ENCODE peak calls at places on chromosomes 3 and 15, in four cellular contexts. C is Peyer's patch; Q is CD4-positive, CD25-positive, alpha-beta regulatory T cell; G is WERI-Rb-1. K is an unnamed sample.

GRCh38 chr3:171005648-171006047 is 20.9 kb downstream of the SLC2A2 start:
- DNase-seq in C (no peak), Q (no peak), G (no peak), K (no peak)

GRCh38 chr3:16338999-16339398 is 74.0 kb downstream of the OXNAD1 start:
- DNase-seq in C (no peak), Q (peak; percentile 27), G (peak; percentile 30), K (peak; percentile 26)

GRCh38 chr3:56591256-56591655 is 34.3 kb downstream of the CCDC66 start:
- DNase-seq in C (no peak), Q (no peak), G (no peak), K (no peak)

GRCh38 chr15:90002428-90002844 is 1.3 kb downstream of the ZNF710 start:
- DNase-seq in C (peak; percentile 74), Q (peak; percentile 17), G (peak; percentile 43), K (peak; percentile 53)

GRCh38 chr3:52091566-52092290 is 35.4 kb upstream of the DUSP7 start:
- DNase-seq in C (no peak), Q (no peak), G (no peak), K (no peak)

GRCh38 chr3:146387566-146387965 is 81.8 kb downstream of the PLSCR2 start:
- DNase-seq in C (no peak), Q (no peak), G (no peak), K (no peak)

GRCh38 chr3:48938689-48939088 is 20.0 kb downstream of the ARIH2 start:
- DNase-seq in C (no peak), Q (no peak), G (no peak), K (no peak)

GRCh38 chr3:55165704-55166103 is 237.8 kb upstream of the LRTM1 start:
- DNase-seq in C (no peak), Q (no peak), G (no peak), K (no peak)

GRCh38 chr15:63348392-63348791 is 33.3 kb downstream of the CA12 start:
- DNase-seq in C (no peak), Q (no peak), G (no peak), K (peak; percentile 80)

GRCh38 chr3:125644036-125645025 is 49.0 kb upstream of the OSBPL11 start:
- DNase-seq in C (peak; percentile 52), Q (no peak), G (no peak), K (peak; percentile 17)

GRCh38 chr3:72259755-72260589 is 475.0 kb upstream of the PROK2 start:
- DNase-seq in C (no peak), Q (no peak), G (no peak), K (no peak)

GRCh38 chr3:50412355-50412754 is 53.0 kb upstream of the TMEM115 start:
- DNase-seq in C (no peak), Q (no peak), G (no peak), K (no peak)

GRCh38 chr3:54939591-54940300 is 11.9 kb upstream of the LRTM1 start:
- DNase-seq in C (no peak), Q (no peak), G (no peak), K (no peak)

GRCh38 chr3:25390605-25391004 is 37.5 kb upstream of the RARB start:
- DNase-seq in C (no peak), Q (no peak), G (no peak), K (no peak)

GRCh38 chr3:49659756-49660155 is 14.4 kb upstream of the APEH start:
- DNase-seq in C (no peak), Q (no peak), G (no peak), K (no peak)

GRCh38 chr3:178353292-178353814 is 182.9 kb upstream of the KCNMB2 start:
- DNase-seq in C (no peak), Q (no peak), G (no peak), K (no peak)

GRCh38 chr3:183586477-183586876 is 31.0 kb upstream of the KLHL6 start:
- DNase-seq in C (no peak), Q (peak; percentile 30), G (no peak), K (no peak)

GRCh38 chr3:60651799-60652198 is 599.5 kb downstream of the FHIT start:
- DNase-seq in C (no peak), Q (no peak), G (no peak), K (no peak)

GRCh38 chr3:7562892-7563291 is 702.0 kb downstream of the GRM7 start:
- DNase-seq in C (no peak), Q (no peak), G (no peak), K (no peak)

GRCh38 chr3:193828477-193828876 is 235.5 kb downstream of the OPA1 start:
- DNase-seq in C (no peak), Q (no peak), G (no peak), K (peak; percentile 71)

GRCh38 chr3:5762506-5762905 is 575.0 kb downstream of the EDEM1 start:
- DNase-seq in C (no peak), Q (no peak), G (no peak), K (no peak)

GRCh38 chr15:60370804-60371700 is 26.7 kb downstream of the ANXA2 start:
- DNase-seq in C (peak; percentile 77), Q (no peak), G (no peak), K (peak; percentile 70)

GRCh38 chr3:152779649-152780048 is 55.3 kb upstream of the P2RY1 start:
- DNase-seq in C (no peak), Q (no peak), G (no peak), K (no peak)

GRCh38 chr3:50525987-50526386 is 22.6 kb upstream of the CACNA2D2 start:
- DNase-seq in C (no peak), Q (no peak), G (no peak), K (no peak)

GRCh38 chr3:21785765-21786453 is 34.9 kb upstream of the ZNF385D start:
- DNase-seq in C (no peak), Q (no peak), G (no peak), K (no peak)

GRCh38 chr15:99429681-99430081 is 136.1 kb upstream of the MEF2A start:
- DNase-seq in C (peak; percentile 13), Q (no peak), G (no peak), K (no peak)

GRCh38 chr3:11302444-11302843 is 30.2 kb downstream of the ATG7 start:
- DNase-seq in C (no peak), Q (no peak), G (no peak), K (no peak)

GRCh38 chr15:67149068-67149841 is 83.9 kb downstream of the SMAD3 start:
- DNase-seq in C (peak; percentile 40), Q (no peak), G (no peak), K (no peak)

GRCh38 chr15:38029741-38030140 is 95.3 kb downstream of the TMCO5A start:
- DNase-seq in C (no peak), Q (no peak), G (no peak), K (no peak)

GRCh38 chr3:185328324-185329004 is 34.5 kb upstream of the MAP3K13 start:
- DNase-seq in C (peak; percentile 86), Q (no peak), G (no peak), K (peak; percentile 83)

GRCh38 chr15:59260090-59260489 is 53.4 kb downstream of the LDHAL6B start:
- DNase-seq in C (peak; percentile 81), Q (no peak), G (no peak), K (no peak)

GRCh38 chr3:99934984-99935797 is 117.5 kb downstream of the CMSS1 start:
- DNase-seq in C (no peak), Q (no peak), G (no peak), K (no peak)

GRCh38 chr15:83323296-83323711 is 38.8 kb upstream of the BNC1 start:
- DNase-seq in C (no peak), Q (no peak), G (no peak), K (peak; percentile 50)

GRCh38 chr3:73192036-73192738 is 130.7 kb downstream of the EBLN2 start:
- DNase-seq in C (no peak), Q (no peak), G (peak; percentile 68), K (no peak)

GRCh38 chr15:24777307-24777706 is 101.7 kb downstream of the NPAP1 start:
- DNase-seq in C (no peak), Q (no peak), G (no peak), K (no peak)

DNA sequence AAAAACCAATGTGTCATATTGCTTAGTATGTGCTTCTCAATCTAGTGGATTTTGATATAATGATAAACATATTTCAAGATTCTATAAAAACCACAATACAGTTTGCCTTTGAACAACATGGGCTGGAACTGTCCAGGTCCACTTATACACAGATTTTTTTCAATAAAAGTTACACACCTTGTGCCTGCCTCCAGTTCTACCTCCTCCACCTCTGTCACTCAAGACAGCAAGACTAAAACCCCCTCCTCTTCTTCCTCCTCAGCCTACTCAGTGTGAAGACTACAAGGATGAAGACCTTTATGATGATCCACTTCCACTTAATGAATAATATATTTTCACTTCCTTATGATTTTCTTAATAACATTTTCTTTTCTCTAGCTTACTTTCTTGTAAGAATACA is 5.7 kb downstream of the SETD2 start:
- DNase-seq in C (no peak), Q (no peak), G (no peak), K (no peak)
- H3K27me3 ChIP-seq in C (no peaks in the 10 kb centered on the region), Q (no peaks in the 10 kb centered on the region), G (no peaks in the 10 kb centered on the region), K (no peaks in the 10 kb centered on the region)

GRCh38 chr3:196222876-196223595 is 6.7 kb downstream of the SLC51A start:
- DNase-seq in C (no peak), Q (no peak), G (no peak), K (no peak)
- H3K4me3 ChIP-seq in C (no peak overlapping the region), Q (no peak overlapping the region), G (no peak overlapping the region), K (no peak overlapping the region)

DNA sequence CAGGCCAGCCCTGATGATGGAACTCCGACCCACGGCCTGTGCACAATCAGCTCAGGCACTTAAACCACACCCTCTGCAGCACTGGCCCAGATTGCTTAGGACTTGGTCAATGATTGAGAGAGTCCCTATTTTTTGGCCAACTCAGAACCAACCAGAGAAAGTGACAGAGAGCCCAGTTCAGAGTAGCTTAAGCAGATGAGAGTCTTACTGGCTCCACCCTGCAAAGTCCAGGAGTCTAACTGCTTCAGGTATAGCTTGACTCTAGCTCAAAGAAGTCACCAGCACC is 20.1 kb downstream of the SLC6A20 start:
- DNase-seq in C (peak; percentile 79), Q (no peak), G (no peak), K (no peak)
- H3K27me3 ChIP-seq in C (no peaks in the 10 kb centered on the region), Q (peaks cover 2% of the 10 kb centered on the region), G (peaks cover 5% of the 10 kb centered on the region), K (no peaks in the 10 kb centered on the region)

GRCh38 chr15:69090197-69090948 is 70.1 kb upstream of the GLCE start:
- DNase-seq in C (no peak), Q (no peak), G (no peak), K (peak; percentile 39)
- H3K4me3 ChIP-seq in C (no peak overlapping the region), Q (no peak overlapping the region), G (no peak overlapping the region), K (no peak overlapping the region)

GRCh38 chr3:126655887-126656286 is 963 bp upstream of the TXNRD3 start:
- DNase-seq in C (no peak), Q (no peak), G (no peak), K (no peak)

GRCh38 chr3:126659915-126660886 is 5.3 kb upstream of the TXNRD3 start:
- DNase-seq in C (no peak), Q (no peak), G (no peak), K (no peak)

GRCh38 chr3:126657901-126658300 is 3.0 kb upstream of the TXNRD3 start:
- DNase-seq in C (no peak), Q (no peak), G (no peak), K (no peak)

GRCh38 chr3:126656376-126657134 is 1.6 kb upstream of the TXNRD3 start:
- DNase-seq in C (no peak), Q (no peak), G (no peak), K (no peak)

GRCh38 chr3:126658584-126658983 is 3.7 kb upstream of the TXNRD3 start:
- DNase-seq in C (no peak), Q (no peak), G (no peak), K (no peak)
- H3K27me3 ChIP-seq in C (no peaks in the 10 kb centered on the region), Q (peaks cover 5% of the 10 kb centered on the region), G (no peaks in the 10 kb centered on the region), K (no peaks in the 10 kb centered on the region)